ENCODE peak calls at places on chromosomes 6 and 20, in four cellular contexts. U is GM03348, I is coronary artery, G is hypothalamus. M is an unnamed sample.

GRCh38 chr20:46151936-46152335 is 33.8 kb downstream of the CD40 start:
- DNase-seq in G (no peak), I (no peak), U (no peak), M (no peak)

GRCh38 chr6:68633654-68634502 is 1.2 kb upstream of the ADGRB3 start:
- DNase-seq in I (no peak), U (no peak), G (no peak), M (no peak)

GRCh38 chr20:15528386-15529111 is 1044.7 kb downstream of the KIF16B start:
- DNase-seq in G (no peak), I (no peak), U (no peak), M (no peak)

GRCh38 chr6:130515306-130515705 is 149.5 kb downstream of the TMEM200A start:
- DNase-seq in U (no peak), I (no peak), G (no peak), M (no peak)

GRCh38 chr6:144581807-144582537 is 296.8 kb downstream of the UTRN start:
- DNase-seq in I (no peak), G (no peak), U (peak), M (peak)

GRCh38 chr20:33539129-33539528 is 49.2 kb downstream of the CBFA2T2 start:
- DNase-seq in G (no peak), I (no peak), U (no peak), M (peak)

GRCh38 chr6:35919085-35919826 is 1.6 kb downstream of the SRPK1 start:
- DNase-seq in I (no peak), U (no peak), G (no peak), M (peak)

GRCh38 chr6:11328613-11329247 is 96.3 kb upstream of the NEDD9 start:
- DNase-seq in U (peak), I (no peak), G (no peak), M (no peak)

GRCh38 chr6:166997768-166998255 is 1.4 kb upstream of the CEP43 start:
- DNase-seq in I (no peak), G (peak), U (peak), M (peak)

GRCh38 chr6:2854394-2854982 is 12.8 kb upstream of the SERPINB1 start:
- DNase-seq in I (no peak), G (no peak), U (no peak), M (peak)

GRCh38 chr6:21869085-21869771 is 275.7 kb downstream of the SOX4 start:
- DNase-seq in G (no peak), I (no peak), U (no peak), M (no peak)

GRCh38 chr6:14664112-14664592 is 546.6 kb downstream of the CD83 start:
- DNase-seq in I (no peak), U (no peak), G (no peak), M (no peak)

GRCh38 chr20:1227121-1227582 is 1.3 kb downstream of the RAD21L1 start:
- DNase-seq in U (no peak), G (no peak), I (no peak), M (no peak)

GRCh38 chr6:129490551-129491245 is 219.3 kb downstream of the ARHGAP18 start:
- DNase-seq in I (no peak), G (no peak), U (peak), M (peak)

GRCh38 chr6:16157909-16158308 is 29.0 kb downstream of the MYLIP start:
- DNase-seq in G (no peak), I (no peak), U (no peak), M (no peak)

GRCh38 chr6:136486357-136486756 is 63.9 kb downstream of the MAP7 start:
- DNase-seq in G (no peak), I (no peak), U (no peak), M (no peak)

GRCh38 chr6:135576055-135576454 is 78.5 kb upstream of the AHI1 start:
- DNase-seq in I (no peak), U (peak), G (no peak), M (no peak)

GRCh38 chr20:44736170-44737021 is 9.3 kb upstream of the KCNK15 start:
- DNase-seq in U (peak), G (peak), I (no peak), M (peak)

GRCh38 chr6:9168669-9169068 is 733.3 kb upstream of the SLC35B3 start:
- DNase-seq in U (no peak), I (no peak), G (no peak), M (no peak)

GRCh38 chr20:37524221-37524700 is 3.2 kb downstream of the NNAT start:
- DNase-seq in U (no peak), G (no peak), I (peak), M (no peak)

GRCh38 chr20:2986466-2986865 is 57.0 kb upstream of the GNRH2 start:
- DNase-seq in I (no peak), G (no peak), U (peak), M (no peak)

GRCh38 chr6:26065952-26066380 is 21.3 kb upstream of the HFE start:
- DNase-seq in I (no peak), G (peak), U (peak), M (peak)

GRCh38 chr20:37316116-37316774 is 26.8 kb downstream of the MANBAL start:
- DNase-seq in G (no peak), U (no peak), I (no peak), M (no peak)

GRCh38 chr6:161272600-161273355 is 1.1 kb downstream of the AGPAT4 start:
- DNase-seq in I (no peak), G (no peak), U (no peak), M (peak)

M was measured in endothelial cell of umbilical vein.